ENCODE peak calls at places on chromosomes 2 and 18, in eight cellular contexts. One of them, this sample, is unnamed.

GRCh38 chr18:69840445-69840844 is 107.2 kb downstream of the CD226 start:
- DNase-seq in COR-L47: no peak
- DNase-seq in stimulated activated CD8-positive, alpha-beta memory T cell treated with anti-CD3 and anti-CD28 coated beads, Interleukin-12 subunit alpha, Interleukin-12 subunit beta, amount 100 ng/mL, for 4 hours: no peak
- DNase-seq in CD8-positive, alpha-beta T cell: no peak
- DNase-seq in amniotic epithelial cell: peak; percentile 36
- DNase-seq in left cardiac atrium: no peak
- DNase-seq in AG08396: no peak
- DNase-seq in neural progenitor cell: no peak
- DNase-seq in this sample: no peak

GRCh38 chr2:189658281-189658680 is 3.0 kb upstream of the ASNSD1 start:
- DNase-seq in COR-L47: no peak
- DNase-seq in AG08396: no peak
- DNase-seq in left cardiac atrium: no peak
- DNase-seq in amniotic epithelial cell: no peak
- DNase-seq in neural progenitor cell: no peak
- DNase-seq in stimulated activated CD8-positive, alpha-beta memory T cell treated with anti-CD3 and anti-CD28 coated beads, Interleukin-12 subunit alpha, Interleukin-12 subunit beta, amount 100 ng/mL, for 4 hours: no peak
- DNase-seq in CD8-positive, alpha-beta T cell: no peak
- DNase-seq in this sample: no peak

GRCh38 chr2:110804915-110805314 is 72.5 kb downstream of the ACOXL start:
- DNase-seq in amniotic epithelial cell: peak; percentile 29
- DNase-seq in CD8-positive, alpha-beta T cell: peak; percentile 23
- DNase-seq in neural progenitor cell: no peak
- DNase-seq in COR-L47: no peak
- DNase-seq in AG08396: no peak
- DNase-seq in stimulated activated CD8-positive, alpha-beta memory T cell treated with anti-CD3 and anti-CD28 coated beads, Interleukin-12 subunit alpha, Interleukin-12 subunit beta, amount 100 ng/mL, for 4 hours: peak; percentile 24
- DNase-seq in left cardiac atrium: no peak
- DNase-seq in this sample: no peak

GRCh38 chr2:31381601-31382000 is 32.9 kb downstream of the XDH start:
- DNase-seq in CD8-positive, alpha-beta T cell: no peak
- DNase-seq in neural progenitor cell: no peak
- DNase-seq in AG08396: no peak
- DNase-seq in left cardiac atrium: no peak
- DNase-seq in amniotic epithelial cell: no peak
- DNase-seq in COR-L47: no peak
- DNase-seq in stimulated activated CD8-positive, alpha-beta memory T cell treated with anti-CD3 and anti-CD28 coated beads, Interleukin-12 subunit alpha, Interleukin-12 subunit beta, amount 100 ng/mL, for 4 hours: no peak
- DNase-seq in this sample: no peak

GRCh38 chr2:65662654-65663432 is 230.4 kb upstream of the SPRED2 start:
- DNase-seq in amniotic epithelial cell: peak; percentile 93
- DNase-seq in neural progenitor cell: no peak
- DNase-seq in stimulated activated CD8-positive, alpha-beta memory T cell treated with anti-CD3 and anti-CD28 coated beads, Interleukin-12 subunit alpha, Interleukin-12 subunit beta, amount 100 ng/mL, for 4 hours: no peak
- DNase-seq in COR-L47: no peak
- DNase-seq in AG08396: peak; percentile 78
- DNase-seq in CD8-positive, alpha-beta T cell: no peak
- DNase-seq in left cardiac atrium: no peak
- DNase-seq in this sample: no peak

GRCh38 chr18:64659186-64659585 is 510.3 kb upstream of the LINC00305 start:
- DNase-seq in CD8-positive, alpha-beta T cell: no peak
- DNase-seq in COR-L47: peak; percentile 54
- DNase-seq in AG08396: no peak
- DNase-seq in stimulated activated CD8-positive, alpha-beta memory T cell treated with anti-CD3 and anti-CD28 coated beads, Interleukin-12 subunit alpha, Interleukin-12 subunit beta, amount 100 ng/mL, for 4 hours: no peak
- DNase-seq in left cardiac atrium: no peak
- DNase-seq in neural progenitor cell: no peak
- DNase-seq in amniotic epithelial cell: no peak
- DNase-seq in this sample: no peak

GRCh38 chr2:45191972-45192371 is 182.7 kb upstream of the SIX2 start:
- DNase-seq in stimulated activated CD8-positive, alpha-beta memory T cell treated with anti-CD3 and anti-CD28 coated beads, Interleukin-12 subunit alpha, Interleukin-12 subunit beta, amount 100 ng/mL, for 4 hours: no peak
- DNase-seq in amniotic epithelial cell: no peak
- DNase-seq in COR-L47: no peak
- DNase-seq in AG08396: no peak
- DNase-seq in CD8-positive, alpha-beta T cell: no peak
- DNase-seq in left cardiac atrium: peak; percentile 67
- DNase-seq in neural progenitor cell: no peak
- DNase-seq in this sample: no peak

GRCh38 chr2:201786471-201786870 is 5.7 kb upstream of the ALS2 start:
- DNase-seq in CD8-positive, alpha-beta T cell: no peak
- DNase-seq in COR-L47: no peak
- DNase-seq in AG08396: no peak
- DNase-seq in stimulated activated CD8-positive, alpha-beta memory T cell treated with anti-CD3 and anti-CD28 coated beads, Interleukin-12 subunit alpha, Interleukin-12 subunit beta, amount 100 ng/mL, for 4 hours: no peak
- DNase-seq in amniotic epithelial cell: no peak
- DNase-seq in neural progenitor cell: no peak
- DNase-seq in left cardiac atrium: no peak
- DNase-seq in this sample: no peak

GRCh38 chr2:1884933-1885580 is 140.7 kb upstream of the PXDN start:
- DNase-seq in stimulated activated CD8-positive, alpha-beta memory T cell treated with anti-CD3 and anti-CD28 coated beads, Interleukin-12 subunit alpha, Interleukin-12 subunit beta, amount 100 ng/mL, for 4 hours: no peak
- DNase-seq in AG08396: peak; percentile 39
- DNase-seq in amniotic epithelial cell: no peak
- DNase-seq in CD8-positive, alpha-beta T cell: no peak
- DNase-seq in COR-L47: peak; percentile 17
- DNase-seq in neural progenitor cell: no peak
- DNase-seq in left cardiac atrium: no peak
- DNase-seq in this sample: peak; percentile 43

GRCh38 chr18:39732918-39733317 is 2167.3 kb upstream of the CELF4 start:
- DNase-seq in neural progenitor cell: no peak
- DNase-seq in AG08396: no peak
- DNase-seq in left cardiac atrium: no peak
- DNase-seq in COR-L47: no peak
- DNase-seq in CD8-positive, alpha-beta T cell: no peak
- DNase-seq in amniotic epithelial cell: no peak
- DNase-seq in stimulated activated CD8-positive, alpha-beta memory T cell treated with anti-CD3 and anti-CD28 coated beads, Interleukin-12 subunit alpha, Interleukin-12 subunit beta, amount 100 ng/mL, for 4 hours: no peak
- DNase-seq in this sample: no peak

GRCh38 chr2:33217431-33217830 is 259.0 kb upstream of the RASGRP3 start:
- DNase-seq in AG08396: no peak
- DNase-seq in COR-L47: no peak
- DNase-seq in amniotic epithelial cell: no peak
- DNase-seq in left cardiac atrium: no peak
- DNase-seq in stimulated activated CD8-positive, alpha-beta memory T cell treated with anti-CD3 and anti-CD28 coated beads, Interleukin-12 subunit alpha, Interleukin-12 subunit beta, amount 100 ng/mL, for 4 hours: no peak
- DNase-seq in neural progenitor cell: no peak
- DNase-seq in CD8-positive, alpha-beta T cell: no peak
- DNase-seq in this sample: no peak

GRCh38 chr2:178385595-178386148 is 65.3 kb downstream of the PRKRA start:
- DNase-seq in AG08396: no peak
- DNase-seq in left cardiac atrium: no peak
- DNase-seq in neural progenitor cell: no peak
- DNase-seq in COR-L47: no peak
- DNase-seq in stimulated activated CD8-positive, alpha-beta memory T cell treated with anti-CD3 and anti-CD28 coated beads, Interleukin-12 subunit alpha, Interleukin-12 subunit beta, amount 100 ng/mL, for 4 hours: no peak
- DNase-seq in CD8-positive, alpha-beta T cell: no peak
- DNase-seq in amniotic epithelial cell: no peak
- DNase-seq in this sample: no peak

GRCh38 chr2:181430406-181431199 is 26.6 kb upstream of the ITGA4 start:
- DNase-seq in left cardiac atrium: no peak
- DNase-seq in CD8-positive, alpha-beta T cell: peak; percentile 14
- DNase-seq in COR-L47: no peak
- DNase-seq in stimulated activated CD8-positive, alpha-beta memory T cell treated with anti-CD3 and anti-CD28 coated beads, Interleukin-12 subunit alpha, Interleukin-12 subunit beta, amount 100 ng/mL, for 4 hours: no peak
- DNase-seq in AG08396: no peak
- DNase-seq in neural progenitor cell: no peak
- DNase-seq in amniotic epithelial cell: peak; percentile 8
- DNase-seq in this sample: peak; percentile 12

GRCh38 chr2:229586746-229587705 is 127.3 kb downstream of the DNER start:
- DNase-seq in neural progenitor cell: peak; percentile 92
- DNase-seq in AG08396: peak; percentile 83
- DNase-seq in COR-L47: peak; percentile 4
- DNase-seq in amniotic epithelial cell: peak; percentile 72
- DNase-seq in left cardiac atrium: peak; percentile 84
- DNase-seq in CD8-positive, alpha-beta T cell: no peak
- DNase-seq in stimulated activated CD8-positive, alpha-beta memory T cell treated with anti-CD3 and anti-CD28 coated beads, Interleukin-12 subunit alpha, Interleukin-12 subunit beta, amount 100 ng/mL, for 4 hours: no peak
- DNase-seq in this sample: no peak

GRCh38 chr2:206832886-206833285 is 67.5 kb downstream of the FASTKD2 start:
- DNase-seq in amniotic epithelial cell: no peak
- DNase-seq in neural progenitor cell: no peak
- DNase-seq in stimulated activated CD8-positive, alpha-beta memory T cell treated with anti-CD3 and anti-CD28 coated beads, Interleukin-12 subunit alpha, Interleukin-12 subunit beta, amount 100 ng/mL, for 4 hours: no peak
- DNase-seq in left cardiac atrium: no peak
- DNase-seq in COR-L47: no peak
- DNase-seq in AG08396: no peak
- DNase-seq in CD8-positive, alpha-beta T cell: no peak
- DNase-seq in this sample: no peak

GRCh38 chr2:227629435-227629834 is 12.1 kb downstream of the SCYGR4 start:
- DNase-seq in neural progenitor cell: no peak
- DNase-seq in COR-L47: no peak
- DNase-seq in CD8-positive, alpha-beta T cell: no peak
- DNase-seq in amniotic epithelial cell: no peak
- DNase-seq in left cardiac atrium: no peak
- DNase-seq in stimulated activated CD8-positive, alpha-beta memory T cell treated with anti-CD3 and anti-CD28 coated beads, Interleukin-12 subunit alpha, Interleukin-12 subunit beta, amount 100 ng/mL, for 4 hours: no peak
- DNase-seq in AG08396: no peak
- DNase-seq in this sample: no peak

GRCh38 chr2:161332568-161332967 is 24.3 kb downstream of the PSMD14 start:
- DNase-seq in left cardiac atrium: no peak
- DNase-seq in neural progenitor cell: no peak
- DNase-seq in CD8-positive, alpha-beta T cell: no peak
- DNase-seq in AG08396: no peak
- DNase-seq in amniotic epithelial cell: no peak
- DNase-seq in COR-L47: no peak
- DNase-seq in stimulated activated CD8-positive, alpha-beta memory T cell treated with anti-CD3 and anti-CD28 coated beads, Interleukin-12 subunit alpha, Interleukin-12 subunit beta, amount 100 ng/mL, for 4 hours: no peak
- DNase-seq in this sample: peak; percentile 66

GRCh38 chr2:22784586-22784985 is 600.4 kb upstream of the KLHL29 start:
- DNase-seq in amniotic epithelial cell: no peak
- DNase-seq in CD8-positive, alpha-beta T cell: no peak
- DNase-seq in left cardiac atrium: no peak
- DNase-seq in stimulated activated CD8-positive, alpha-beta memory T cell treated with anti-CD3 and anti-CD28 coated beads, Interleukin-12 subunit alpha, Interleukin-12 subunit beta, amount 100 ng/mL, for 4 hours: no peak
- DNase-seq in AG08396: no peak
- DNase-seq in COR-L47: no peak
- DNase-seq in neural progenitor cell: peak; percentile 7
- DNase-seq in this sample: no peak

GRCh38 chr2:46039543-46040303 is 257.5 kb upstream of the EPAS1 start:
- DNase-seq in neural progenitor cell: no peak
- DNase-seq in CD8-positive, alpha-beta T cell: no peak
- DNase-seq in stimulated activated CD8-positive, alpha-beta memory T cell treated with anti-CD3 and anti-CD28 coated beads, Interleukin-12 subunit alpha, Interleukin-12 subunit beta, amount 100 ng/mL, for 4 hours: no peak
- DNase-seq in AG08396: no peak
- DNase-seq in left cardiac atrium: no peak
- DNase-seq in amniotic epithelial cell: no peak
- DNase-seq in COR-L47: no peak
- DNase-seq in this sample: no peak

GRCh38 chr2:117128471-117128870 is 686.0 kb upstream of the DDX18 start:
- DNase-seq in left cardiac atrium: no peak
- DNase-seq in COR-L47: no peak
- DNase-seq in neural progenitor cell: no peak
- DNase-seq in amniotic epithelial cell: peak; percentile 1
- DNase-seq in CD8-positive, alpha-beta T cell: no peak
- DNase-seq in AG08396: no peak
- DNase-seq in stimulated activated CD8-positive, alpha-beta memory T cell treated with anti-CD3 and anti-CD28 coated beads, Interleukin-12 subunit alpha, Interleukin-12 subunit beta, amount 100 ng/mL, for 4 hours: no peak
- DNase-seq in this sample: no peak

GRCh38 chr18:22432672-22433137 is 15.0 kb upstream of the CTAGE1 start:
- DNase-seq in stimulated activated CD8-positive, alpha-beta memory T cell treated with anti-CD3 and anti-CD28 coated beads, Interleukin-12 subunit alpha, Interleukin-12 subunit beta, amount 100 ng/mL, for 4 hours: no peak
- DNase-seq in neural progenitor cell: no peak
- DNase-seq in left cardiac atrium: peak; percentile 90
- DNase-seq in COR-L47: no peak
- DNase-seq in CD8-positive, alpha-beta T cell: no peak
- DNase-seq in AG08396: peak; percentile 89
- DNase-seq in amniotic epithelial cell: peak; percentile 94
- DNase-seq in this sample: no peak

GRCh38 chr18:59899298-59900221 is at the start of gene PMAIP1:
- DNase-seq in AG08396: peak; percentile 94
- DNase-seq in CD8-positive, alpha-beta T cell: peak; percentile 79
- DNase-seq in left cardiac atrium: peak; percentile 82
- DNase-seq in COR-L47: peak; percentile 95
- DNase-seq in neural progenitor cell: peak; percentile 93
- DNase-seq in amniotic epithelial cell: peak; percentile 86
- DNase-seq in stimulated activated CD8-positive, alpha-beta memory T cell treated with anti-CD3 and anti-CD28 coated beads, Interleukin-12 subunit alpha, Interleukin-12 subunit beta, amount 100 ng/mL, for 4 hours: peak; percentile 84
- DNase-seq in this sample: peak; percentile 94

GRCh38 chr2:56009758-56010534 is 86.4 kb upstream of the EFEMP1 start:
- DNase-seq in CD8-positive, alpha-beta T cell: no peak
- DNase-seq in stimulated activated CD8-positive, alpha-beta memory T cell treated with anti-CD3 and anti-CD28 coated beads, Interleukin-12 subunit alpha, Interleukin-12 subunit beta, amount 100 ng/mL, for 4 hours: no peak
- DNase-seq in amniotic epithelial cell: peak; percentile 70
- DNase-seq in AG08396: peak; percentile 11
- DNase-seq in neural progenitor cell: peak; percentile 23
- DNase-seq in left cardiac atrium: no peak
- DNase-seq in COR-L47: peak; percentile 46
- DNase-seq in this sample: peak; percentile 41

GRCh38 chr2:240865391-240865790 is 3.2 kb upstream of the AGXT start:
- DNase-seq in COR-L47: no peak
- DNase-seq in CD8-positive, alpha-beta T cell: no peak
- DNase-seq in neural progenitor cell: no peak
- DNase-seq in stimulated activated CD8-positive, alpha-beta memory T cell treated with anti-CD3 and anti-CD28 coated beads, Interleukin-12 subunit alpha, Interleukin-12 subunit beta, amount 100 ng/mL, for 4 hours: no peak
- DNase-seq in left cardiac atrium: no peak
- DNase-seq in AG08396: no peak
- DNase-seq in amniotic epithelial cell: no peak
- DNase-seq in this sample: no peak

GRCh38 chr2:45302011-45302325 is 292.7 kb upstream of the SIX2 start:
- DNase-seq in amniotic epithelial cell: no peak
- DNase-seq in CD8-positive, alpha-beta T cell: no peak
- DNase-seq in neural progenitor cell: no peak
- DNase-seq in stimulated activated CD8-positive, alpha-beta memory T cell treated with anti-CD3 and anti-CD28 coated beads, Interleukin-12 subunit alpha, Interleukin-12 subunit beta, amount 100 ng/mL, for 4 hours: no peak
- DNase-seq in AG08396: no peak
- DNase-seq in left cardiac atrium: no peak
- DNase-seq in COR-L47: peak; percentile 50
- DNase-seq in this sample: peak; percentile 92

GRCh38 chr2:38797276-38797675 is 19.3 kb downstream of the GEMIN6 start:
- DNase-seq in amniotic epithelial cell: peak; percentile 84
- DNase-seq in COR-L47: no peak
- DNase-seq in stimulated activated CD8-positive, alpha-beta memory T cell treated with anti-CD3 and anti-CD28 coated beads, Interleukin-12 subunit alpha, Interleukin-12 subunit beta, amount 100 ng/mL, for 4 hours: no peak
- DNase-seq in AG08396: peak; percentile 7
- DNase-seq in CD8-positive, alpha-beta T cell: no peak
- DNase-seq in left cardiac atrium: no peak
- DNase-seq in neural progenitor cell: no peak
- DNase-seq in this sample: no peak

GRCh38 chr18:45780568-45780967 is 44.9 kb upstream of the SIGLEC15 start:
- DNase-seq in AG08396: no peak
- DNase-seq in COR-L47: no peak
- DNase-seq in neural progenitor cell: peak; percentile 46
- DNase-seq in CD8-positive, alpha-beta T cell: no peak
- DNase-seq in amniotic epithelial cell: peak; percentile 32
- DNase-seq in left cardiac atrium: no peak
- DNase-seq in stimulated activated CD8-positive, alpha-beta memory T cell treated with anti-CD3 and anti-CD28 coated beads, Interleukin-12 subunit alpha, Interleukin-12 subunit beta, amount 100 ng/mL, for 4 hours: no peak
- DNase-seq in this sample: peak; percentile 29

This sample was measured in DMS79 treated with DMSO at 0.1 percent for 48 hours.